ENCODE peak calls at places on chromosome 14, in ten cellular contexts. D is endothelial cell of umbilical vein, W is GM23248, P is PC-9, C is suprapubic skin, L is left ventricle myocardium inferior, G is thyroid gland, B is mucosa of descending colon, M is stomach, H is right atrium auricular region. Z is an unnamed sample. For H3K4me1, the result is how much of the 10 kb centered on the place peaks cover.

GRCh38 chr14:51248041-51248987 is 8.3 kb downstream of the TMX1 start:
- DNase-seq in D (no peak), W (no peak), P (no peak), C (no peak), L (no peak), G (no peak), B (no peak), M (no peak), H (no peak), Z (no peak)

GRCh38 chr14:99252940-99253868 is 18.8 kb downstream of the BCL11B start:
- DNase-seq in D (no peak), W (no peak), P (no peak), C (no peak), L (no peak), G (no peak), B (no peak), M (no peak), H (no peak), Z (no peak)

GRCh38 chr14:26444745-26445144 is 153.1 kb downstream of the NOVA1 start:
- DNase-seq in D (peak), W (peak), P (no peak), C (no peak), L (no peak), G (no peak), B (no peak), M (no peak), H (no peak), Z (no peak)

GRCh38 chr14:105537580-105538474 is 11.4 kb downstream of the TMEM121 start:
- DNase-seq in D (no peak), W (peak), P (no peak), C (no peak), L (peak), G (peak), B (peak), M (peak), H (no peak), Z (peak)

GRCh38 chr14:102046337-102047278 is 40.2 kb downstream of the HSP90AA1 start:
- DNase-seq in D (peak), W (peak), P (peak), C (peak), L (peak), G (peak), B (peak), M (peak), H (peak), Z (peak)

GRCh38 chr14:56805992-56806737 is 4.1 kb downstream of the OTX2 start:
- DNase-seq in D (no peak), W (no peak), P (no peak), C (no peak), L (no peak), G (no peak), B (no peak), M (no peak), H (no peak), Z (no peak)

GRCh38 chr14:30559638-30560071 is 697 bp downstream of the G2E3 start:
- DNase-seq in D (peak), W (peak), P (no peak), C (no peak), L (no peak), G (no peak), B (no peak), M (no peak), H (no peak), Z (no peak)

GRCh38 chr14:78933948-78934524 is 763.9 kb downstream of the NRXN3 start:
- DNase-seq in D (peak), W (peak), P (no peak), C (no peak), L (no peak), G (no peak), B (no peak), M (no peak), H (no peak), Z (no peak)

GRCh38 chr14:67646136-67646535 is 26.4 kb downstream of the ARG2 start:
- DNase-seq in D (no peak), W (no peak), P (no peak), C (no peak), L (no peak), G (no peak), B (no peak), M (no peak), H (no peak), Z (no peak)

GRCh38 chr14:71541973-71542730 is 390.1 kb upstream of the RGS6 start:
- DNase-seq in D (no peak), W (no peak), P (no peak), C (no peak), L (no peak), G (no peak), B (no peak), M (no peak), H (no peak), Z (no peak)
- H3K4me1 ChIP-seq in D (under half), W (under half), P (under half), C (under half), L (under half), G (under half), B (under half), M (under half), H (under half), Z (under half)

GRCh38 chr14:52701223-52701622 is 5.8 kb upstream of the PSMC6 start:
- DNase-seq in D (no peak), W (no peak), P (no peak), C (no peak), L (no peak), G (no peak), B (no peak), M (no peak), H (no peak), Z (no peak)
- H3K4me3 ChIP-seq in D (no peak), W (no peak), P (peak), C (no peak), L (no peak), G (no peak), B (no peak), M (no peak), H (no peak), Z (no peak)

DNA sequence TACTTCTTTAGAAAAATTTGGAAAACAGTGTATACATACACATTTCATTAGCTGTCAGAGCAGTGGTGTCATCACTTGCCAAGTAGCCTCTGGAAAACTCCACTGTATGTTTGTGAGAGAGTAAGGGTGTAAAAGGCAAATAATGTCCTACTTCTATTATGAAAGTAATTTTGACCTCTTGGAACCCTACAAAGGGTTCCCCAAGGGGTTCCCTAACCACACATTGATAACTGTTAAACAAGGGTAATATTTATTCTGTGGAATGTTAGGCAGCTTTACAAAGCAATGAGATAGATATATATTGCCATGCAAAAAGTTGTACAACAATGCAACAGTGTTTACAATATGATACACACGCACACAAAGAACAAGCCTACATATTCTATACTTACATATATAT is 18.6 kb upstream of the DHRS2 start:
- DNase-seq in D (no peak), W (no peak), P (no peak), C (no peak), L (no peak), G (no peak), B (no peak), M (no peak), H (no peak), Z (no peak)
- H3K4me1 ChIP-seq in D (under half), W (under half), P (under half), C (under half), L (under half), G (under half), B (under half), M (under half), H (under half), Z (under half)

DNA sequence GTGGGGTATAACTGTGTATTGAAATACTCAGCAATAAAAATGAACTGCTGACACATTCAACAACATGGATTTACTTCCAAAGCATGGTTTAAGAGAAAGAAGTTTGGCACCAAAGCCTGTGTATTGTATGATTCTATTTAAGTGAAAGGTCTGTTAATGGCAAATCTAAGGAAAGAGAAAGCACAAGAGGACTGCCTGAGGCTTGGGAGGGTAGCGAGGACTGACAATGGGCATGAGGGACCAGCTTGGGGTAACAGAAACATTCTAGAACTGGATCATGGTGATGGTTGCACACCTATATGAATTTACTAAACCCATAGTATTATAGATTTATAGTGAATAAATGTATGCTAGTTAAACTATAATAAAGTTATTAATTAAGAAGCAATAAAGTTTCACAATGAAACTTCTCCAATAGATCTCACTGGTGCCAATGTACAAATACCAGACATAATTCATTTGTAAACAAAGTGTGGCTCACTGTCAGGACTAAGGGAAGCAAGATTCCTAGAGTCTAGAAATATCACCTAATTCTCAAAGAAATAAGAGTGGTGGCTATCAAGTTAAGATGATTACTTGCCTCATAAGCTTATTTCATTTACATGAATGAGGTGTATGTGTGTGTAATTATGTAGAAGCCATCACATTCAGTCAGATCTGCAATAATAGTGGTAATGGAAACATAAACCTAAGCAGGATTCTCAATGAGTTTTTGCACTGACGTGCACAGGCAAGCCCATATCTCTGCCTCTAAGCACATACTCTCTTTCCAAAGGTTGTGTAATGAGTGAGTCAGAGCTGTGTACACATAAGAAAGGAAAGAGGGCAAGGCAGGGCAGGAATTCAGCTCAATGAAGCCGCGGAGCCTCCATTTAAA is 353.4 kb downstream of the KCNH5 start:
- DNase-seq in D (peak), W (peak), P (peak), C (no peak), L (no peak), G (no peak), B (no peak), M (peak), H (no peak), Z (no peak)
- H3K4me3 ChIP-seq in D (no peak), W (peak), P (peak), C (no peak), L (no peak), G (no peak), B (no peak), M (no peak), H (no peak), Z (no peak)

DNA sequence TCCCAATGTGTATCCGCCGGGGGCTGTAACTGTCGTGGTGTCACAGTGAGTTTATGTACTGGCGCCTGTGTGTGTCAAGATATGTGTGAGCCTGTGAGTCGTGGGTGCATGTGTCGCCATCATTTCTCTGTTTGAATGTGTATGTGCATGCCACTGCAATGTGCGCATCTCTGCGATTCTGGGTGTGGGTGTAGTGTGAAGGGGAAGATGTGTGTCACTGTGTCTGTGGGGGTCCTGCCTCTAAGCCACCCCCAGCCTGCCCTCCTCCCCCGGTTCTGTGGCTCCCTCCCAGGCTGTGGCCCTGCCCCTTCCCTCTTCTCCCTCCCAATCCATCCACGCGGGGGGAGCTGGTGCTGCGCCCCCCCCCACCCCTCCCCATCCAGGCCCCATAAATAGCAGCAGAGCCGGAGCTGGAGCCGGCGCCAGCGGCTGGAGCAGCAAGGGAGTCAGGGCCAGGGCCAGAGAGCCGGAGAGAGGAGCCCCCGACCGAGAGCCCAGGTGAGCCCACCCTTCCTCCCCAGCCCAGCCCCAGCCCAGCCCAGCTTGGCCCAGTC is at the start of gene CPNE6:
- DNase-seq in D (no peak), W (no peak), P (no peak), C (no peak), L (no peak), G (no peak), B (no peak), M (no peak), H (no peak), Z (no peak)
- H3K4me1 ChIP-seq in D (under half), W (under half), P (under half), C (under half), L (under half), G (under half), B (under half), M (under half), H (under half), Z (under half)

Z was measured in CD8-positive, alpha-beta memory T cell.